ENCODE peak calls at places on chromosomes 12 and 14, in seven cellular contexts. D, J, A, S, K, R and V are unnamed samples.

GRCh38 chr12:104974626-104975290 is 11.4 kb upstream of the NOPCHAP1 start:
- DNase-seq in R (no peak), J (peak), K (peak), D (no peak), S (peak), A (no peak), V (peak)

GRCh38 chr12:70971395-70971794 is 50.9 kb upstream of the PTPRR start:
- DNase-seq in K (peak), J (peak), S (peak), D (peak), R (peak), A (no peak), V (peak)

GRCh38 chr12:124620606-124621295 is 53.3 kb upstream of the NCOR2 start:
- DNase-seq in K (peak), A (no peak), J (peak), R (no peak), D (peak), S (peak), V (peak)

GRCh38 chr12:19245126-19245525 is 115.6 kb downstream of the PLEKHA5 start:
- DNase-seq in K (no peak), D (no peak), S (no peak), A (no peak), J (no peak), R (no peak), V (no peak)

GRCh38 chr12:116222358-116222757 is 55.1 kb downstream of the MED13L start:
- DNase-seq in K (peak), A (peak), D (peak), J (peak), S (peak), R (peak), V (peak)

GRCh38 chr12:57657744-57658143 is 24.7 kb upstream of the B4GALNT1 start:
- DNase-seq in J (peak), R (no peak), K (peak), A (no peak), D (peak), S (peak), V (peak)

GRCh38 chr12:68225576-68226476 is at the start of gene IL26:
- DNase-seq in D (no peak), A (no peak), J (no peak), K (peak), S (no peak), R (no peak), V (no peak)

GRCh38 chr14:27253946-27254345 is 656.1 kb upstream of the NOVA1 start:
- DNase-seq in S (no peak), K (no peak), J (no peak), R (no peak), A (no peak), D (no peak), V (no peak)

GRCh38 chr12:120674172-120674571 is 12.8 kb upstream of the MLEC start:
- DNase-seq in A (no peak), D (no peak), S (no peak), K (no peak), R (no peak), J (no peak), V (no peak)

GRCh38 chr12:27996761-27997160 is 24.2 kb upstream of the PTHLH start:
- DNase-seq in R (no peak), K (no peak), D (no peak), S (no peak), A (no peak), J (no peak), V (no peak)

GRCh38 chr14:56273151-56273550 is 154.9 kb downstream of the PELI2 start:
- DNase-seq in R (no peak), K (peak), A (no peak), D (peak), S (no peak), J (peak), V (peak)

GRCh38 chr12:132729541-132730320 is 19.1 kb downstream of the PGAM5 start:
- DNase-seq in R (no peak), D (peak), S (no peak), K (peak), J (no peak), A (no peak), V (peak)

GRCh38 chr12:60257063-60257462 is 661.2 kb downstream of the SLC16A7 start:
- DNase-seq in R (peak), D (peak), J (peak), S (peak), K (peak), A (no peak), V (peak)

GRCh38 chr14:96195441-96196081 is 9.1 kb upstream of the BDKRB2 start:
- DNase-seq in A (no peak), R (no peak), S (peak), J (no peak), D (no peak), K (no peak), V (no peak)

GRCh38 chr12:79174656-79175055 is 310.1 kb downstream of the SYT1 start:
- DNase-seq in D (peak), K (peak), A (no peak), S (peak), J (peak), R (peak), V (peak)

GRCh38 chr12:67648306-67649164 is at the start of gene DYRK2:
- DNase-seq in J (peak), R (no peak), S (peak), K (peak), A (peak), D (peak), V (peak)

GRCh38 chr12:14828896-14829295 is 14.4 kb downstream of the ART4 start:
- DNase-seq in A (no peak), S (peak), D (no peak), R (no peak), J (no peak), K (peak), V (peak)

GRCh38 chr12:41743835-41744234 is 400.8 kb downstream of the GXYLT1 start:
- DNase-seq in S (peak), R (no peak), D (no peak), J (peak), A (no peak), K (peak), V (peak)

DNA sequence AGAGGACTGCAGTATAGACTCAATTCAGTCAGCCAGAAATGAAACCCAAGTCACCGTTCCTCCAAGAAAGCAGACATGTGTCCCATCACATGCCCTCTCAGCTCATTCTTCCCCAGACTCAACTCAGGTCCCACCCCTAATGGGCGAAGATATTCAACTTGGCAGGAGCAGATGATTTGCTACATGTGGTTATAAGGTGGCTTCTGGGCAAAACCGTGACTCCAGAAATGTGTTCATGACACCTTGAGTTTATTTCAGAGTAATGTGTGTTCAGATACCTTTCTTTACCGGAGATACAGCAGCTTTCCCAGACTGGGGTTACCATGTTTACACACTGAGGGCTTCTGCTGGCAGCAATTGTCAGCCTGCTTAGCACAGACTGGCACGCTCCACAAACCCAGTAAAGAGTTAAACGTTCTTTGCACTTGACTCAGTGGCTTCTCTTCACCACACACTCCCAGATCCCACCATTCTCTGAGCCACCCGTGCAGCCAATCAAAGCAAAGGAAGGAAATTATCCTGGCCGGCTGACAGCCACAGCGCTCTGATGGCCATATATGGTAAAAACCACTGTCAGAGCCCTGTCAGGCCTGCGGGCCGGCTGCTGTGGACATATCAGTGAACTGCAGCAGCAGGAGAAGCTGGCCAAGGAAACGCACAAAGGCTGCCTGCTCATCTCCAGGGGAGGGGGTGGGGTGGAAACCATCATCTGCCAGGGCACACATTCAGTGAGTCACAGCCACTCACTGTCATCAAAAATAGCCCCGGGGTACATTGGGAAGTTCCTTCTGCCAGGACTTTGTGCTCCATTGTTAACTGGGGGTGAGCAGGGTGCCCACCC is 39.9 kb downstream of the CORO1C start:
- DNase-seq in A (peak), S (peak), J (peak), D (peak), K (peak), R (peak), V (peak)
- H3K4me3 ChIP-seq in A (peak), S (no peak), J (peak), D (peak), K (no peak), R (peak), V (peak)

DNA sequence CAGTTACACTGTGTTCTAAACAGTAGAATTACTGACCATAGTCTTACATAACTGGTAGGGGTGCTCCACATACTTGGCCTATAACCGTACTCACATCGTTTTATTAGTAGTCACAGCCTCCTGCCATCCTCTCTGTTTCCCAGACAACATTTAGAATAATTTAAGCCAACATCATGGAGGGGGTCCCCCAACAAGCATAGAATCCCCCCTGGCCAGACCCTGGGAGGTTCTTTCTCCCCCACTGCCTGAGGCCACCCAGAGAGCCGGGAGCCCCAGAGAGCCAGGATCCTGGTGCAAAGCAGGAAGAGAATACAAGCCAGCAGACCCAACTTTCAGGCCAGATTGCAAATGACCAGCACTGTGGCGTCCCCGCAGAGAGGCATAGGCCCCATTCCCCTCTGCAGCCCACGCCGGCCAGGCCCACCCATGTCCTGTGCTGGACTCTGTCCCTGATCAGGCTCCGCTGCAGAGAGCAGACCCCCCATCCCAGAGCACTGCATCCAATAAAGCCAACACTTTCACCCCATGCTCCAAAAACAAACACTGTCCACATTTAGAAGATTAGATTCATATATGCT is 195.2 kb downstream of the NTF3 start:
- DNase-seq in R (no peak), K (no peak), S (no peak), J (no peak), D (no peak), A (no peak), V (no peak)
- TF ChIP-seq CTCF in R (no peak), K (no peak), S (no peak), J (no peak), D (no peak), A (no peak), V (no peak)

DNA sequence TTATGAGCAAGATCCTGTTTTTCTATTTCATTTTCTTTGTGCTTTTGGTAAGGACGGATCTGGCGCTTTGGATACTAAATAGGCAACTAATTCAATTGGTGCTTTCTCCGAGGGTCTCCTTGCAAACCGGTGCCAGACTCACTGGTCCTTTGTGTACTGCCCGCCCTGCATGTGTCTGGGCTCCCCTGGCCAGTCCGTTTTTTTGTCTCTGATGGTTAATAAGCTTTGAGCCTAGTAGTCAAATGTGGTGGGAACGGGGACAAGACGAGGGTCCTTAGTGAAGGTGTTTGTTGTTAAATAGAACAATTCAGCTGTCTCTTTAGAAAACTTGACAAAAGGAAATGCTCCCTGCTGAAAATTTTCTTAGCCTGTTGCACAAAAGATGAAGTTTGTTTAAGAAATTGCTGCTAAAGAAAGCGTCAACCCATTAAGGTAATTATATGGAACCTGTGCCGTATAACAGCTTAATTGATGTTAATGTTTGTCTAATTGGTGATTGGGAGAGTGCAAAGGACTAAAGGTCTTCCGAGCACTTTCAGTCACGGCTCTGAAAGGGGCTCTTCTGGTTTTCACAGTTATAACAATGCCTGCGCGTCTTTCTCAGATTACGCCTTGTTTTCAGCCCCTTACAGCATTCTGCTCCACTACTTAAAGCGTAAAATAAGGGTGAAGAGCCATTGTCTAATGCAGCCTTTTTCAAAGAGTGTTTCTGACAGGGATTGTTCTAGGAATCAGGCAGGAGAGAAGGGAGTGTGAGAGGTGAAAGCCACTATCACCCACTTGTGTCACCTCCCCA is 537.4 kb downstream of the PRKD1 start:
- DNase-seq in J (peak), R (no peak), D (no peak), A (no peak), K (no peak), S (no peak), V (no peak)
- H3K4me3 ChIP-seq in J (peak), R (peak), D (no peak), A (no peak), K (no peak), S (no peak), V (no peak)

DNA sequence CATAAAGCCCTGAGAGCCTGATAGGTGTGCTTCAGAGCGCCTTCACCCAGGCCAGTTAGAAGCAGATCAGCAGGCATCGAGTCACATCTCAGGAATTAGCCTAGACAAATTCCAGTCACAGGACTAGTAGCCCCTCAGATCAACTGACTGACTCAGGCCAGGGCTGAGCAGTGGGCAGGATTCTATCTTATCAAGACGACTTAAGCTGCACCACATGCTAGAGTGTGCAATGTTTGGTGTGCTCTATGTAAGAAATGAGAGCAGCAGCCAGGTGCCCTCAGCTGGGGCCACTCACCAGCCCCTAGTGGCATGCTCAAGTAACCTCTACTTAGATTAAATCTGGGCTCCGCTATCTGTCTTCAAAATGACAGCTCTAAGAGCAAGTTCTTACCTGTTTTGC is 19.7 kb upstream of the NGB start:
- DNase-seq in D (no peak), S (peak), J (peak), R (no peak), K (no peak), A (no peak), V (no peak)
- TF ChIP-seq CTCF in D (no peak), S (no peak), J (no peak), R (no peak), K (no peak), A (no peak), V (no peak)

GRCh38 chr12:94874986-94875312 is 128.5 kb downstream of the NDUFA12 start:
- DNase-seq in S (peak), A (no peak), J (no peak), K (no peak), R (no peak), D (no peak), V (no peak)

GRCh38 chr12:94875525-94875924 is 128.0 kb downstream of the NDUFA12 start:
- DNase-seq in A (no peak), R (no peak), J (no peak), D (peak), K (peak), S (peak), V (peak)

GRCh38 chr12:94872671-94873367 is 130.7 kb downstream of the NDUFA12 start:
- DNase-seq in D (no peak), S (no peak), K (no peak), R (no peak), A (no peak), J (no peak), V (no peak)

GRCh38 chr12:94873368-94874085 is 130.0 kb downstream of the NDUFA12 start:
- DNase-seq in D (no peak), J (no peak), A (no peak), R (no peak), S (no peak), K (no peak), V (no peak)

GRCh38 chr12:94874086-94874985 is 129.2 kb downstream of the NDUFA12 start:
- DNase-seq in D (no peak), J (no peak), A (no peak), R (no peak), S (no peak), K (no peak), V (no peak)
- H3K4me3 ChIP-seq in D (no peak), J (peak), A (peak), R (peak), S (no peak), K (peak), V (no peak)

GRCh38 chr14:30191639-30192279 is 264.1 kb upstream of the PRKD1 start:
- DNase-seq in S (no peak), D (peak), A (no peak), R (no peak), K (peak), J (peak), V (peak)

GRCh38 chr14:30180219-30180618 is 252.6 kb upstream of the PRKD1 start:
- DNase-seq in K (peak), S (peak), J (peak), A (no peak), D (peak), R (no peak), V (peak)

GRCh38 chr14:30185832-30186231 is 258.2 kb upstream of the PRKD1 start:
- DNase-seq in A (no peak), D (no peak), J (no peak), R (no peak), S (no peak), K (no peak), V (no peak)
- TF ChIP-seq CTCF in A (no peak), D (peak), J (no peak), R (peak), S (no peak), K (peak), V (peak)